ENCODE peak calls at places on chromosomes 3 and 15, in six cellular contexts. P, S, H, Q, G and Y are unnamed samples.

GRCh38 chr15:38708672-38709188 is 144.1 kb upstream of the RASGRP1 start:
- DNase-seq in P (no peak), S (no peak), H (no peak), Q (no peak), G (no peak), Y (no peak)

GRCh38 chr15:51796777-51797474 is 32.5 kb upstream of the TMOD3 start:
- DNase-seq in P (no peak), S (no peak), H (no peak), Q (peak), G (no peak), Y (no peak)

GRCh38 chr15:98983333-98983732 is 24.3 kb downstream of the PGPEP1L start:
- DNase-seq in P (no peak), S (no peak), H (peak), Q (no peak), G (no peak), Y (peak)

GRCh38 chr15:101531170-101531569 is 41.7 kb upstream of the PCSK6 start:
- DNase-seq in P (no peak), S (no peak), H (no peak), Q (no peak), G (no peak), Y (no peak)

GRCh38 chr3:124779751-124780191 is 49.5 kb downstream of the UMPS start:
- DNase-seq in P (no peak), S (no peak), H (no peak), Q (no peak), G (no peak), Y (no peak)

GRCh38 chr15:50959717-50960116 is 51.2 kb downstream of the AP4E1 start:
- DNase-seq in P (no peak), S (no peak), H (no peak), Q (no peak), G (no peak), Y (no peak)

GRCh38 chr3:178583963-178584575 is 47.8 kb downstream of the KCNMB2 start:
- DNase-seq in P (no peak), S (no peak), H (no peak), Q (no peak), G (no peak), Y (no peak)

GRCh38 chr3:70273492-70273891 is 38.9 kb downstream of the MDFIC2 start:
- DNase-seq in P (no peak), S (no peak), H (no peak), Q (no peak), G (no peak), Y (no peak)

GRCh38 chr3:123421353-123422174 is 27.3 kb downstream of the ADCY5 start:
- DNase-seq in P (peak), S (no peak), H (no peak), Q (no peak), G (no peak), Y (no peak)

GRCh38 chr3:24573576-24573975 is 78.9 kb upstream of the THRB start:
- DNase-seq in P (no peak), S (no peak), H (no peak), Q (no peak), G (no peak), Y (no peak)

DNA sequence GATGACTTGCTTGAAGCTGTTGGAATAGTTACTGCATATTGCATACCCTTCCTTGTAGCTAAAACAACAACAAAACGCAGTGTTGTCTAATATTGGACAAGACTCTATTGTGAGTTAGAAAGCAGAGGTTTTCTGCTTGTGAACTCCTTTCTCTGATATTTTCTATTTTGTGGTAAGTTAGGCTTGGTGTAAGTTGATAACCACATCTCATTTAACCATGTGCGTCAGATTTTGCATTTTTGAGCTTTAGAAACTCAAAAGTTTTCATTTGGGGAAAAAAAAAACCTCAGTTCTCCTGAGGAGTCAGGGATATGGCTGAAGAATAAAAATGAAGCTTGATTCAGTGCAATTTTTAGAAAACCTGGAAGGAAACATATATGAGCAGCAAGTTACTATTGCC is 1.5 kb downstream of the ARIH1 start:
- DNase-seq in P (no peak), S (no peak), H (no peak), Q (no peak), G (no peak), Y (no peak)
- TF ChIP-seq GABPA in P (no peak), S (no peak), H (no peak), Q (no peak), G (no peak), Y (no peak)

DNA sequence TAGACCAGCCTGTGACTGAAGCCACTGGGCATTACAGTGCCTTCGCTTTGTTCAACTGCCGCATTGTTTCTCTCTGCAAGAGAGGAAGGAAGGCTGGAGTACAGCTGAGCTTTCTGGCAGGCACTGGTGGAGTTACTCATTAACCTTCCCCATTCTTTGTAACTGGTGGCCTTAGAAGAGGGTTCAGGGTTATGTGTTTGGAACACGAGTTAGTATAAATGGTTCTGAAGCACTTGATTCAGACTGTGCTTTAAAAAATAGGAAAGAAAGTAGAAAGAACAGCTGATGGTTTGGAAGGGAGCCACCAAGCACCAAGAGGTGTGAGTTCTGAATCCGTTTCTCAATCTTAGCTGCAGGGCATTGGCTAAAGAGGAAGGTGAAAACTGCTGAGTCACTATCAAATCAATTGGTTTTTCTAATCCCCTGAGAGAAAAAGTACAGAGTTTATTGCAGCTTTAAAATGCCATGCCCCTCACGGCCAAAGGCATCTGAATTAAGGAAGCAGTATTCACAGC is 3.7 kb downstream of the HGD start:
- DNase-seq in P (no peak), S (peak), H (peak), Q (peak), G (no peak), Y (peak)
- TF ChIP-seq GABPA in P (no peak), S (no peak), H (no peak), Q (peak), G (no peak), Y (no peak)

GRCh38 chr3:113034011-113034410 is 43.2 kb downstream of the GTPBP8 start:
- DNase-seq in P (no peak), S (no peak), H (no peak), Q (no peak), G (no peak), Y (no peak)

GRCh38 chr3:113038326-113038725 is 47.5 kb downstream of the GTPBP8 start:
- DNase-seq in P (no peak), S (no peak), H (no peak), Q (no peak), G (no peak), Y (no peak)

GRCh38 chr3:113039546-113039945 is 48.8 kb downstream of the GTPBP8 start:
- DNase-seq in P (no peak), S (no peak), H (no peak), Q (no peak), G (no peak), Y (no peak)

GRCh38 chr3:113040231-113040630 is 49.4 kb downstream of the GTPBP8 start:
- DNase-seq in P (no peak), S (no peak), H (no peak), Q (no peak), G (no peak), Y (no peak)

DNA sequence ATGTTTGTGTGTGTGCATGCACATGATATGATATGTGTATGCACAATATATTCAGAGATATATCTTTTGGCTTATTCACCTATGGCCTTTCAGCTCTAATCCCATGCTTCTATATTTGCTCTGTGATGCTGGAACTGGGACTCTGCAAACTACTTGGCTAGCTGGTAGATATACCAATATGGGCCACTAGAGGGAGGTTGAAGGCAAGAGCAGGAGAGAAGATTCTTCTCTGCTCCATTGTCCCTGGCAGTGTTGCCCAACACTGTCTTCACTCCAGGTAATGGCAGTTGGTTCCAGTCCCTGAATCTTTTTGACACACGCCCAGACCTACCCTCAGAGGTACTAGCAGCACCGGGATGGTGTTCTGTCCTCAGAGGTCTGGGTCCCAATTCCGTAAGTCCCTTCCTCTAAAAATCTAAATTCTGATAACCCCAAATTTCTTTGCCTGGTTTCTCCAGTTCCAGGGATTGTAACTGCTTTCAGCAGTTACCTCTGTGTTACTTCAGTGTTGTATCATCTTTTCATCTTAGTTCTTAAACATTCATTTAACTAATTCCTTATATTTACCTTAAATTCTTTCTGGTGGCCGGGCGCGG is 44.7 kb downstream of the GTPBP8 start:
- DNase-seq in P (peak), S (no peak), H (peak), Q (peak), G (no peak), Y (peak)
- TF ChIP-seq GABPA in P (no peak), S (no peak), H (no peak), Q (no peak), G (no peak), Y (no peak)

GRCh38 chr3:151769175-151769574 is 35.4 kb downstream of the AADACL2 start:
- DNase-seq in P (no peak), S (no peak), H (no peak), Q (no peak), G (no peak), Y (no peak)

GRCh38 chr3:151768393-151768930 is 34.7 kb downstream of the AADACL2 start:
- DNase-seq in P (no peak), S (no peak), H (no peak), Q (no peak), G (no peak), Y (no peak)

GRCh38 chr3:151772825-151773480 is 39.2 kb downstream of the AADACL2 start:
- DNase-seq in P (no peak), S (no peak), H (no peak), Q (no peak), G (no peak), Y (no peak)

GRCh38 chr3:151774235-151774634 is 39.7 kb upstream of the AADAC start:
- DNase-seq in P (no peak), S (no peak), H (no peak), Q (no peak), G (no peak), Y (no peak)

DNA sequence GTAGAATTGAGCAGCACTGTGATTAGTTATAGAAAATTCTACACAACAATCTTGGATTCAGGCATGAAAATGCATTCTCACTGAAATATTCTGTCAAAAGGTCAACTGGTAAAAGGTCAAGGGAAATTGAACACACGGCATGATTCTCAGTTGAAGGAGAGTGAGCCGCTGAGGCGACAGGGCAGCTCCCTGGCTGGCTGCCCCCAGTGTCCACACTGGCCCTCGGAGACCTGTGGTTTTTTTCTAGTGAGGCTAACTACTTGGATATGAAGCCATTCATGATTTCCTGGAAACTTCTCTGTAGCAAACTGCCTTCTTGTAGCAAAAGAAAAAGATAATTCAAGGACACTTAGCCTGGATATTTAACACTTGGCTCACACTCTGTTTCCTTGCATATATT is 37.2 kb downstream of the AADACL2 start:
- DNase-seq in P (no peak), S (no peak), H (peak), Q (peak), G (no peak), Y (no peak)
- TF ChIP-seq GABPA in P (no peak), S (no peak), H (no peak), Q (no peak), G (no peak), Y (no peak)